ENCODE peak calls at places on chromosomes 3 and 15, in six cellular contexts. F, V, R, S, L and Y are unnamed samples. For H3K4me1, the result is how much of the 10 kb centered on the place peaks cover.

GRCh38 chr3:137105277-137105977 is 147.6 kb downstream of the IL20RB start:
- DNase-seq in F (no peak), V (peak), R (no peak), S (peak), L (no peak), Y (no peak)

GRCh38 chr3:43954321-43954720 is 263.6 kb downstream of the ABHD5 start:
- DNase-seq in F (no peak), V (no peak), R (no peak), S (no peak), L (no peak), Y (no peak)

GRCh38 chr3:20236603-20237002 is 50.6 kb upstream of the SGO1 start:
- DNase-seq in F (no peak), V (no peak), R (no peak), S (no peak), L (no peak), Y (no peak)

GRCh38 chr15:69443032-69443611 is 9.5 kb upstream of the RPLP1 start:
- DNase-seq in F (no peak), V (peak), R (no peak), S (no peak), L (no peak), Y (no peak)

GRCh38 chr3:182165234-182165633 is 453.5 kb downstream of the SOX2 start:
- DNase-seq in F (no peak), V (no peak), R (peak), S (no peak), L (no peak), Y (peak)

GRCh38 chr3:43296565-43296964 is 10.2 kb downstream of the SNRK start:
- DNase-seq in F (peak), V (peak), R (peak), S (no peak), L (no peak), Y (no peak)

GRCh38 chr15:31571676-31572075 is 245.0 kb downstream of the KLF13 start:
- DNase-seq in F (no peak), V (no peak), R (no peak), S (peak), L (no peak), Y (no peak)

GRCh38 chr15:35858707-35859106 is 312.7 kb upstream of the DPH6 start:
- DNase-seq in F (no peak), V (no peak), R (no peak), S (no peak), L (no peak), Y (no peak)

GRCh38 chr3:152496286-152496685 is 227.6 kb downstream of the MBNL1 start:
- DNase-seq in F (no peak), V (no peak), R (no peak), S (no peak), L (no peak), Y (no peak)

GRCh38 chr3:136277115-136277514 is 27.0 kb downstream of the PCCB start:
- DNase-seq in F (no peak), V (no peak), R (no peak), S (no peak), L (no peak), Y (no peak)

GRCh38 chr3:128998532-128998931 is 2.6 kb upstream of the EFCC1 start:
- DNase-seq in F (no peak), V (no peak), R (no peak), S (no peak), L (no peak), Y (no peak)

GRCh38 chr3:14598143-14598569 is 53.4 kb upstream of the CCDC174 start:
- DNase-seq in F (no peak), V (peak), R (no peak), S (peak), L (no peak), Y (no peak)

GRCh38 chr3:81579744-81580143 is 181.7 kb downstream of the GBE1 start:
- DNase-seq in F (no peak), V (no peak), R (no peak), S (no peak), L (no peak), Y (no peak)

GRCh38 chr3:2166552-2166951 is 67.9 kb downstream of the CNTN4 start:
- DNase-seq in F (no peak), V (no peak), R (no peak), S (peak), L (no peak), Y (no peak)

GRCh38 chr3:125121246-125122010 is 65.6 kb upstream of the HEG1 start:
- DNase-seq in F (no peak), V (no peak), R (no peak), S (no peak), L (no peak), Y (no peak)

GRCh38 chr3:125117631-125118191 is 61.9 kb upstream of the HEG1 start:
- DNase-seq in F (no peak), V (no peak), R (no peak), S (no peak), L (no peak), Y (no peak)

GRCh38 chr3:125119752-125120369 is 64.1 kb upstream of the HEG1 start:
- DNase-seq in F (no peak), V (no peak), R (no peak), S (no peak), L (no peak), Y (no peak)

GRCh38 chr3:125118600-125118999 is 62.8 kb upstream of the HEG1 start:
- DNase-seq in F (no peak), V (no peak), R (no peak), S (no peak), L (no peak), Y (no peak)

GRCh38 chr3:125120370-125121122 is 64.7 kb upstream of the HEG1 start:
- DNase-seq in F (no peak), V (no peak), R (no peak), S (no peak), L (no peak), Y (no peak)
- H3K4me1 ChIP-seq in F (under half), V (under half), R (under half), S (under half), L (under half), Y (under half)

DNA sequence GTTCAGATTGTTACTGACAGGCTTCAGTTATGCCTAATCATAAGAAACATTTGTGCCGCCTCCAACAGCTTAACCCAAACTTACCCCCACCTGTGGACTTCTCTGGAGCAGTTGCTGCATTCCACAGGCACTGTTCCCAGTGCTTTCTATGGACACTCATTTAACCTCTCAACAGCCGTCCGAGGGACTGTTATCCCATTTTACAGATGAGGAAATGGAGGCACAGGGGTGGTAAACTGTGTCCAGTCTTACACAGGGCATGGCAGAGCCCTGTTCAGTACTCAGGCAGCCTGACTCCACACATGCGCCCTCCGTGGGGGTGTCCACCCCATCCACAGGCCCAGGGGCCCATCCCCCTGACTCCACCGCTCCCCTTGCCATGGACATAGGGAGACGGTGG is 14.3 kb upstream of the TGM5 start:
- DNase-seq in F (no peak), V (no peak), R (no peak), S (no peak), L (no peak), Y (no peak)
- H3K4me1 ChIP-seq in F (under half), V (under half), R (under half), S (under half), L (under half), Y (under half)

DNA sequence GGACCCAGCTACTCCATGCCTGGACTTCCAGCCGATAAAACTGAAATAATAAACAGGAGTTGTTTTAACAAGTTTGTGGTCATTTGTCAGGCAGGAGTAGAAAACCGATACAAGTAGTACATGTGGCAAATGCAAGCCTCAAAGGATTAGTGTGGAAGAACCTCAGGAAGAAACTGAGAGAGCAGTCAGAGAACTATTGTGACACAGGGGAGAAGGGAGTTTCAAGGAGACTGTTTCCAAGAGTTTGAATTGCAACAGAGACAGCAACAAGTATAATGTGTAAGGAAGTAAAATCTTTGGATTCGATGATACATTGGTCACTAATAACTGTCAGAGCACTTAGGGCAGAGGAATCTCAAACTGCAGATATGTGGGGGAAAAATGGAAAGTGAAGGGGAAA is 450.6 kb upstream of the ARHGEF26 start:
- DNase-seq in F (no peak), V (no peak), R (no peak), S (no peak), L (no peak), Y (no peak)
- H3K4me1 ChIP-seq in F (under half), V (under half), R (under half), S (under half), L (under half), Y (under half)

GRCh38 chr15:41934843-41935242 is 37.5 kb downstream of the EHD4 start:
- DNase-seq in F (peak), V (peak), R (peak), S (no peak), L (no peak), Y (peak)
- H3K4me1 ChIP-seq in F (under half), V (half or more), R (half or more), S (under half), L (half or more), Y (under half)

DNA sequence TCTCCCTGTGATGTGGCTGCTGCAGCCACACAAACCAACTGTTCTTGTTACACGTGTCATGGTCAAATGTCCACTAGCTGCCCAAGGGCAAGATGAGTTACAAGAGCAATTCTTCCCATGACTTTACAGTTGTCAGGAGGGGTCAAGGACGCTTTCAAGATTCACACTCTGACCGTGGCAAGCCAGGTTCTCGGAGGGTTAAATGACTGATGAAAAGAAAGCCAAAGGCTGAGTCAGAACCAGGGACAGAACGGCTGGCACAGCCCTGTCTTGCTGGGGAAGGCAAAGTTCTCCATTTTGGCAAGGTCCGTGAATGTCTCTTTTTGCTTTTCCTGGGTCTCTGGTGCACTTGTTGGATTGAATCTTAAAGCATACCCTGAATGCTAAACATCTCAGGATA is 364.5 kb upstream of the ICE2 start:
- DNase-seq in F (no peak), V (no peak), R (no peak), S (no peak), L (no peak), Y (no peak)
- H3K4me1 ChIP-seq in F (under half), V (half or more), R (under half), S (under half), L (under half), Y (under half)

DNA sequence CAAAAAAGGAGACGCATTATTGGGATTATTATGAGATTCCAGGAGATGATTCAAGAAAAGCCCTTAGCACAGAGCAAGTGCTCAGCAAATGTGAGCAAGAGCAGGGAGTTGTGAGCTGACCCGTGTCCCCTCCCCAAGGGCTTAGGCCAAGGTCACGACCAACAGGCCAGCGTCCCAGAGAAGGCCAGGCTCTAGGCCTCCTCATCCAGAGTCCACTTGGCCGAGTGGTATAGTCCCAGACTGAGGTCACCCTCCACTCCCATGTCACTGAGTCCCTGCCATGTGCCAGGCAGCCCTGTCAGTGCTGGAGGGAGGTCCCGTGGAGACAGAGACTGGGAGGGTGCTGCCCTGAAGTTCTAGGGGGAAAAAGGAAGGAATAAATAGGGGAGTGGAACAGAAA is 44.0 kb downstream of the TPRA1 start:
- DNase-seq in F (no peak), V (no peak), R (peak), S (no peak), L (no peak), Y (no peak)
- H3K4me1 ChIP-seq in F (under half), V (under half), R (under half), S (under half), L (under half), Y (under half)

DNA sequence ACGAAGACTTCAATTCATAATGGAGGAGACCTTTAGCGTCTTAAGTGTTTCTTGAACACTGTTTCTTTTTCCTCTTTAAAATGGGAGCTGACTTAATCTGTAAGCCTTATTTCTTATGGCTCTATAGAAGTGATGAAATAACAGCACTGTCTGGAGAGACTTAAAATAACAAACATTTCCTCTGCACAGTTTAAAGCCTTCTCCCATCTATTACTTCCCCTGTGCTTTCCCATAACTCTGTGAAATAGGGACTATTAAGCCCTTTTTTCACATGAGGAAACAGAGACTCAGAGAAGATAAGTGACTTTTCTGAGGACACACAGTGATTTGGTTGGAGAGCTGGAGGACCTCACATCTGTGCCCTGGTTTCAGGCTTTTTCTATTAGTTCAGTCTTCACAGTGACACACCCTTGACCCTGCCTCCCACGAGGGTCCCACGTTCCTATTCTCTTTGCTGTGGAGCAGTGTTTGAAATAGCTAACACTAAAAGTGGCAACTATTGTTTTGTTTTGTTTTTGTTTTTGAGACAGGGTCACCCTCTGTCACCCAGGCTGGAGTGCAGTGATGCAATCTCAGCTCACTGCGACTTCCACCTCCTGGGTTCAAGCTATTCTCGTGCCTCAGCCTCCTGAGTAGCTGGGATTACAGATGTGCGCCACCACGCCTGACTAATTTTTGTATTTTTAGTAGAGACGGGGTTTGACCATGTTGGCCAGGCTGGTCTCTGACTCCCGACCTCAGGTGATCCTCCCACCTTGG is 82.9 kb downstream of the ST6GAL1 start:
- DNase-seq in F (peak), V (no peak), R (no peak), S (no peak), L (no peak), Y (no peak)
- H3K4me1 ChIP-seq in F (under half), V (under half), R (half or more), S (under half), L (half or more), Y (under half)

GRCh38 chr3:50358927-50359759 is at the start of gene TMEM115:
- DNase-seq in F (peak), V (peak), R (peak), S (peak), L (peak), Y (peak)
- H3K4me1 ChIP-seq in F (under half), V (under half), R (under half), S (under half), L (under half), Y (half or more)

GRCh38 chr3:66439666-66440344 is 61.0 kb downstream of the LRIG1 start:
- DNase-seq in F (no peak), V (no peak), R (no peak), S (no peak), L (no peak), Y (no peak)

GRCh38 chr3:66437341-66437929 is 63.4 kb downstream of the LRIG1 start:
- DNase-seq in F (no peak), V (no peak), R (no peak), S (no peak), L (no peak), Y (no peak)

GRCh38 chr3:66435988-66436387 is 64.8 kb downstream of the LRIG1 start:
- DNase-seq in F (no peak), V (no peak), R (no peak), S (no peak), L (no peak), Y (no peak)

GRCh38 chr3:66441124-66441523 is 59.7 kb downstream of the LRIG1 start:
- DNase-seq in F (no peak), V (no peak), R (no peak), S (no peak), L (no peak), Y (no peak)

DNA sequence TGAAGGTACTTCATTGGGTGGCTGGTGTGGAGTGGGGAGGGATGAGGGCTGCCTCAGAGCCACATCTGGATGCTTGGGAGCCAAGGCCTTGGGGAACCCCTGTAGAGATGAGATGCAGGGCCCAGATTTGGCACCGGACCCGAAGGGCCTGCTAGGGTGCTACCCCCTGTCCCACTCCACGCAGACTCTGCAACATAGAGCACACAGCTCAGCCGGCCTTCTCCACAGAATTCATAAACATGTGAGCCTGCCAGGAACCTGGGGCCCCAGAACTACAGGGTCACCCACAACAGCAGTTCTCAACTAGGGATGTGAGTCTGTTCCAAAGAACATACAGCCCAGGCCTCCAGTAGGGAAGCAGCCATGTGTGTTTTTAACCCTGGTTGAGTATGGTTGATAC is 62.8 kb downstream of the LRIG1 start:
- DNase-seq in F (no peak), V (no peak), R (no peak), S (no peak), L (no peak), Y (no peak)
- H3K4me1 ChIP-seq in F (under half), V (under half), R (under half), S (under half), L (half or more), Y (half or more)

GRCh38 chr3:48919215-48920138 is 835 bp downstream of the ARIH2 start:
- DNase-seq in F (peak), V (peak), R (no peak), S (peak), L (no peak), Y (peak)
- H3K4me1 ChIP-seq in F (under half), V (under half), R (under half), S (under half), L (under half), Y (under half)